ENCODE peak calls at places on chromosome 2, in six cellular contexts. H is testis; F is GM12891; C is GDM1; G is GM06990; M is CD4-positive, CD25-positive, alpha-beta regulatory T cell. R is an unnamed sample.
A peak's percentile ranks its signal among the peaks of the same experiment; 100 is the strongest.

GRCh38 chr2:197255550-197255949 is 55.0 kb downstream of the ANKRD44 start:
- DNase-seq in F (peak; percentile 55), C (peak; percentile 88), H (peak; percentile 26), G (peak; percentile 83), M (peak; percentile 59), R (peak; percentile 88)

GRCh38 chr2:227388537-227389011 is 825 bp upstream of the SCYGR1 start:
- DNase-seq in F (no peak), C (no peak), M (no peak), G (no peak), H (no peak), R (no peak)

GRCh38 chr2:46315103-46315890 is 18.1 kb downstream of the EPAS1 start:
- DNase-seq in M (no peak), F (no peak), H (peak; percentile 89), G (no peak), C (no peak), R (no peak)

GRCh38 chr2:120768112-120769048 is 32.7 kb downstream of the GLI2 start:
- DNase-seq in C (no peak), G (no peak), H (no peak), M (no peak), F (no peak), R (no peak)

GRCh38 chr2:56715670-56716069 is 531.9 kb downstream of the CCDC85A start:
- DNase-seq in G (no peak), F (no peak), H (no peak), M (no peak), C (no peak), R (no peak)

GRCh38 chr2:100857915-100858314 is 38.0 kb downstream of the NPAS2 start:
- DNase-seq in M (no peak), H (no peak), G (no peak), C (no peak), F (no peak), R (no peak)

GRCh38 chr2:69902213-69902922 is 8.6 kb downstream of the SNRNP27 start:
- DNase-seq in H (no peak), G (no peak), F (no peak), M (peak; percentile 24), C (peak; percentile 69), R (no peak)

GRCh38 chr2:1731512-1731962 is 12.8 kb downstream of the PXDN start:
- DNase-seq in G (no peak), H (no peak), M (no peak), F (no peak), C (no peak), R (no peak)

GRCh38 chr2:9648821-9649220 is 18.0 kb upstream of the YWHAQ start:
- DNase-seq in F (no peak), H (no peak), C (no peak), G (no peak), M (no peak), R (no peak)

GRCh38 chr2:47051562-47051961 is 103.5 kb downstream of the STPG4 start:
- DNase-seq in H (no peak), F (no peak), C (no peak), G (no peak), M (no peak), R (no peak)

GRCh38 chr2:230537531-230537976 is 121.6 kb downstream of the SP100 start:
- DNase-seq in C (no peak), F (no peak), G (peak; percentile 60), M (no peak), H (no peak), R (peak; percentile 43)

GRCh38 chr2:140586379-140586778 is 1544.4 kb downstream of the LRP1B start:
- DNase-seq in G (no peak), H (peak; percentile 58), M (no peak), C (peak; percentile 1), F (no peak), R (peak; percentile 22)

GRCh38 chr2:166375205-166375735 is 474 bp downstream of the SCN9A start:
- DNase-seq in G (no peak), F (no peak), C (no peak), M (no peak), H (peak; percentile 27), R (no peak)

GRCh38 chr2:8462280-8462679 is 219.6 kb upstream of the ID2 start:
- DNase-seq in M (no peak), C (no peak), H (no peak), F (no peak), G (no peak), R (no peak)

GRCh38 chr2:88254437-88255081 is 84.4 kb downstream of the THNSL2 start:
- DNase-seq in F (no peak), G (no peak), M (no peak), C (no peak), H (no peak), R (no peak)

GRCh38 chr2:185044323-185044874 is 446.1 kb downstream of the ZNF804A start:
- DNase-seq in F (no peak), H (no peak), C (no peak), G (no peak), M (no peak), R (no peak)

GRCh38 chr2:68860111-68860510 is 11.1 kb downstream of the BMP10 start:
- DNase-seq in H (no peak), C (no peak), G (no peak), M (no peak), F (no peak), R (no peak)